ENCODE peak calls at places on chromosomes 13 and 19, in four cellular contexts. T is HepG2, J is GM12878, G is H1. O is an unnamed sample.

GRCh38 chr19:55407625-55408319 is at the start of gene UBE2S:
- DNase-seq in T (peak; percentile 83), J (peak; percentile 97), G (peak; percentile 96), O (peak; percentile 94)

GRCh38 chr13:80345771-80346510 is 5.0 kb upstream of the SPRY2 start:
- DNase-seq in T (no peak), J (no peak), G (no peak), O (no peak)

GRCh38 chr19:55086730-55087541 is 11.3 kb downstream of the EPS8L1 start:
- DNase-seq in T (no peak), J (no peak), G (peak; percentile 88), O (peak; percentile 87)

GRCh38 chr13:77918391-77919261 is at the start of gene EDNRB:
- DNase-seq in T (no peak), J (no peak), G (peak; percentile 29), O (no peak)

GRCh38 chr13:42538996-42539395 is 35.0 kb upstream of the TNFSF11 start:
- DNase-seq in T (no peak), J (no peak), G (no peak), O (no peak)

GRCh38 chr13:28935104-28935503 is 115.0 kb downstream of the MTUS2 start:
- DNase-seq in T (no peak), J (no peak), G (no peak), O (no peak)

GRCh38 chr19:40445945-40446784 is 2.0 kb upstream of the SERTAD3 start:
- DNase-seq in T (no peak), J (no peak), G (no peak), O (no peak)

GRCh38 chr19:57056972-57057371 is 62.8 kb upstream of the USP29 start:
- DNase-seq in T (no peak), J (no peak), G (no peak), O (no peak)

GRCh38 chr13:113732961-113733950 is 25.8 kb upstream of the TMEM255B start:
- DNase-seq in T (no peak), J (no peak), G (no peak), O (no peak)

GRCh38 chr13:20814224-20814910 is 40.6 kb upstream of the EEF1AKMT1 start:
- DNase-seq in T (no peak), J (no peak), G (no peak), O (no peak)

GRCh38 chr19:39106201-39106600 is 19.4 kb upstream of the PAK4 start:
- DNase-seq in T (no peak), J (no peak), G (no peak), O (no peak)

GRCh38 chr13:39051157-39051556 is 12.9 kb downstream of the NHLRC3 start:
- DNase-seq in T (peak; percentile 13), J (no peak), G (no peak), O (no peak)

GRCh38 chr19:23314505-23315241 is 64.5 kb upstream of the ZNF724 start:
- DNase-seq in T (peak; percentile 18), J (no peak), G (no peak), O (no peak)

GRCh38 chr19:52936151-52936957 is 13.1 kb upstream of the ZNF888 start:
- DNase-seq in T (peak; percentile 35), J (peak; percentile 36), G (no peak), O (no peak)

GRCh38 chr13:36131215-36131930 is at the start of gene DCLK1:
- DNase-seq in T (no peak), J (no peak), G (no peak), O (peak; percentile 13)

GRCh38 chr13:112748947-112749346 is 59.1 kb downstream of the ATP11A start:
- DNase-seq in T (no peak), J (no peak), G (no peak), O (no peak)

GRCh38 chr13:111139874-111140561 is 24.9 kb downstream of the ARHGEF7 start:
- DNase-seq in T (no peak), J (no peak), G (no peak), O (no peak)

GRCh38 chr13:33229446-33230177 is 55.9 kb downstream of the STARD13 start:
- DNase-seq in T (peak; percentile 92), J (no peak), G (no peak), O (no peak)

GRCh38 chr13:47121092-47121763 is 224.4 kb upstream of the HTR2A start:
- DNase-seq in T (no peak), J (no peak), G (no peak), O (no peak)

GRCh38 chr13:91349992-91350911 is 2.8 kb downstream of the MIR17HG start:
- DNase-seq in T (no peak), J (no peak), G (no peak), O (no peak)

GRCh38 chr13:36921902-36922301 is 1.9 kb upstream of the SMAD9 start:
- DNase-seq in T (no peak), J (no peak), G (no peak), O (no peak)

GRCh38 chr19:51690359-51691121 is 2.6 kb upstream of the SPACA6 start:
- DNase-seq in T (no peak), J (no peak), G (no peak), O (peak; percentile 70)

GRCh38 chr19:39409886-39410619 is 2.4 kb upstream of the PLEKHG2 start:
- DNase-seq in T (peak; percentile 25), J (no peak), G (no peak), O (no peak)

GRCh38 chr13:112931028-112931934 is 37.7 kb upstream of the MCF2L start:
- DNase-seq in T (peak; percentile 59), J (no peak), G (peak; percentile 13), O (peak; percentile 56)

GRCh38 chr13:56902276-56902675 is 238.4 kb upstream of the PRR20A start:
- DNase-seq in T (no peak), J (no peak), G (no peak), O (no peak)

GRCh38 chr19:54482889-54483288 is 9.8 kb upstream of the CDC42EP5 start:
- DNase-seq in T (no peak), J (no peak), G (no peak), O (no peak)

GRCh38 chr13:55553736-55554135 is 1587.0 kb upstream of the PRR20A start:
- DNase-seq in T (no peak), J (no peak), G (no peak), O (no peak)

GRCh38 chr13:74306496-74306895 is 172.3 kb upstream of the KLF12 start:
- DNase-seq in T (no peak), J (no peak), G (no peak), O (no peak)

GRCh38 chr13:49165798-49166752 is 54.1 kb upstream of the MLNR start:
- DNase-seq in T (no peak), J (no peak), G (no peak), O (no peak)

GRCh38 chr13:95954266-95954665 is 98.9 kb downstream of the UGGT2 start:
- DNase-seq in T (no peak), J (no peak), G (peak; percentile 33), O (peak; percentile 57)
- TF ChIP-seq SUZ12 in T (no peak), J (no peak), G (no peak), O (no peak)

GRCh38 chr13:99363391-99363790 is 56.2 kb upstream of the GPR183 start:
- DNase-seq in T (no peak), J (no peak), G (no peak), O (no peak)
- H3K4me1 ChIP-seq in T (no peaks in the 10 kb centered on the region), J (peaks cover 57% of the 10 kb centered on the region), G (peaks cover 5% of the 10 kb centered on the region), O (no peaks in the 10 kb centered on the region)

GRCh38 chr19:14520543-14520942 is 2.3 kb upstream of the DNAJB1 start:
- DNase-seq in T (no peak), J (no peak), G (no peak), O (no peak)
- H3K9ac ChIP-seq in T (peak overlapping the region; percentile 70), J (no peak overlapping the region), G (no peak overlapping the region), O (no peak overlapping the region)

GRCh38 chr13:45446181-45446580 is 18.6 kb upstream of the COG3 start:
- DNase-seq in T (no peak), J (no peak), G (no peak), O (no peak)
- TF ChIP-seq SUZ12 in T (no peak), J (no peak), G (no peak), O (no peak)

GRCh38 chr19:1668339-1669123 is 16.1 kb upstream of the TCF3 start:
- DNase-seq in T (no peak), J (no peak), G (no peak), O (no peak)
- H3K4me1 ChIP-seq in T (no peaks in the 10 kb centered on the region), J (peaks cover 41% of the 10 kb centered on the region), G (peaks cover 11% of the 10 kb centered on the region), O (peaks cover 28% of the 10 kb centered on the region)

GRCh38 chr19:6233827-6234511 is 45.8 kb downstream of the MLLT1 start:
- DNase-seq in T (no peak), J (no peak), G (no peak), O (no peak)

GRCh38 chr19:6236310-6237291 is 43.2 kb downstream of the MLLT1 start:
- DNase-seq in T (no peak), J (no peak), G (no peak), O (no peak)

GRCh38 chr19:6234527-6234926 is 45.2 kb downstream of the MLLT1 start:
- DNase-seq in T (no peak), J (no peak), G (no peak), O (no peak)

GRCh38 chr19:6233051-6233826 is 46.5 kb downstream of the MLLT1 start:
- DNase-seq in T (no peak), J (no peak), G (no peak), O (no peak)

GRCh38 chr19:6235031-6235951 is 44.5 kb downstream of the MLLT1 start:
- DNase-seq in T (no peak), J (no peak), G (no peak), O (no peak)
- H3K9ac ChIP-seq in T (no peak overlapping the region), J (no peak overlapping the region), G (no peak overlapping the region), O (peak overlapping the region; percentile 9)

DNA sequence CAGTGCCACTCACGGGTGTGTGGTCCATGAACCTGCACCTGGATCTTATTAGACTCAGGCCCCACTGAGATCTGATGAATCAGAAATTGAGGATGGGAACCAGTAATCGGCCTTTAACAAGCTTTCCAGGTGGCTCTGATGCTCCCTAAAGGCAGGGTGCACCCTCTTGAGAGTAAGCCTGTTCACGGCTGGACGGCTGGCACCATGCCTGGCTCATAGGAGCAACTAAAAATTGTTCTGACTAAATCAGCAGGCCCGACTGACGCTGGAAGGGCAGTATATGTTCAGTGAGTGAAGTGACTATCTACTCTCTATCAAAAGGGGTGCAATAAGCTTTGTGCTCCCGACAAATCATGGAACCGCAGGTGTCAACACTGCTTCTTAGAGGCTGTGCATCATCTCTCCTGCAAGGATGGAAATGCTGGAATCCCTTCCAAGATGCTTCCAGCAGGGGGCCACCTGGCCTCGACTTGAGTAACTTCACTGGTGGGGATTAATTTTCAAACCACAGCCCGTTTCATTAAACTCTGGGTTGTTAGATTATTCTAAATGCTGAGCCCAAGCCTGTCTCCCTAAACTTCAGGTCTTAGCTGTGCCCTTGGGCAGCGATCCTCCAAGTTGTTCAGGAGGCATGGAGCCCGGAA is 28.4 kb downstream of the TMTC4 start:
- DNase-seq in T (peak; percentile 28), J (no peak), G (no peak), O (no peak)
- TF ChIP-seq SUZ12 in T (no peak), J (no peak), G (no peak), O (no peak)

O was measured in NT2/D1.